ENCODE peak calls at places on chromosomes 1 and 21, in seven cellular contexts. B is A673; J is colonic mucosa; F is keratinocyte; D is CD4-positive, alpha-beta T cell; U is upper lobe of left lung; I is stomach. N is an unnamed sample.
A peak's percentile ranks its signal among the peaks of the same experiment; 100 is the strongest.

GRCh38 chr1:116881879-116882520 is 27.7 kb upstream of the PTGFRN start:
- DNase-seq in J (peak; percentile 38), I (peak; percentile 36), U (peak; percentile 39), F (no peak), B (peak; percentile 30), D (no peak), N (no peak)

GRCh38 chr1:203454986-203455471 is 20.6 kb upstream of the PRELP start:
- DNase-seq in F (no peak), J (no peak), U (no peak), D (no peak), B (no peak), I (no peak), N (no peak)

GRCh38 chr1:54228638-54229079 is 28.7 kb downstream of the MRPL37 start:
- DNase-seq in F (no peak), J (no peak), U (no peak), I (no peak), D (no peak), B (no peak), N (no peak)

GRCh38 chr1:229258031-229258850 is 12.7 kb upstream of the RAB4A start:
- DNase-seq in I (peak; percentile 71), F (no peak), B (peak; percentile 80), D (peak; percentile 58), U (peak; percentile 51), J (peak; percentile 78), N (no peak)

GRCh38 chr21:36908260-36908908 is 58.1 kb downstream of the HLCS start:
- DNase-seq in D (no peak), B (no peak), I (no peak), J (no peak), U (no peak), F (no peak), N (no peak)

GRCh38 chr1:217275617-217276398 is 355.1 kb downstream of the GPATCH2 start:
- DNase-seq in F (peak; percentile 15), B (peak; percentile 23), U (no peak), I (no peak), J (no peak), D (no peak), N (no peak)

GRCh38 chr1:28249013-28249870 is 10.1 kb upstream of the SESN2 start:
- DNase-seq in I (peak; percentile 80), F (no peak), U (peak; percentile 89), J (peak; percentile 55), B (peak; percentile 70), D (no peak), N (peak; percentile 61)

GRCh38 chr1:241641748-241642592 is 1.8 kb upstream of the CHML start:
- DNase-seq in D (no peak), I (no peak), J (no peak), F (no peak), U (no peak), B (no peak), N (no peak)

GRCh38 chr1:50967416-50968020 is 2.5 kb upstream of the CDKN2C start:
- DNase-seq in I (no peak), D (no peak), F (no peak), J (no peak), U (no peak), B (no peak), N (no peak)

GRCh38 chr1:213541641-213542040 is 446.1 kb upstream of the PROX1 start:
- DNase-seq in I (no peak), D (no peak), J (no peak), U (no peak), F (no peak), B (no peak), N (no peak)

GRCh38 chr1:21254335-21254951 is 35.8 kb downstream of the ECE1 start:
- DNase-seq in F (no peak), U (no peak), D (no peak), B (peak; percentile 51), I (no peak), J (peak; percentile 61), N (no peak)

GRCh38 chr1:23020731-23021130 is 1.5 kb downstream of the KDM1A start:
- DNase-seq in F (no peak), I (no peak), D (no peak), B (peak; percentile 31), J (no peak), U (no peak), N (no peak)

DNA sequence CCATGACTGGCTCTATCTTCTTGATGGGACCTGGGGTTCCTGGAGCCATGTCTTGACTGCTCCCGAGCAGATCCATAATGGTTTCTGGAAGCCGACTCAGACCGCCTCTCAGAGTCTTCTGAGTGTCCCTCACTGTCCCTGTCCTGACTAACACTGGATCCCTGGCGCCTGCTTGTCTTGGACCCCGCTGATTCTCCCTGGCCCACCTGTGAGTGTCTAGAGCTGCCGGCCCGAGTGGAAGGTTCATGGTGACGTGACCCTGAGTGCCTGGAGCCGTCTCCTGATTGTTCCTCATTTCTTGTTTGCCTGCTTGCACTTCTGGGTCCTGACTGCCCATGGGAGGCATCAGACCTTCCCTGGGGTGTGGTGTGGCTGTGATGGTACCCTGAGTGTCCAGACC is 15.1 kb downstream of the FLG start:
- DNase-seq in F (no peak), U (no peak), B (no peak), J (no peak), D (no peak), I (no peak), N (no peak)
- H3K9me3 ChIP-seq in F (peaks cover 6% of the 10 kb centered on the region), U (no peaks in the 10 kb centered on the region), B (no peaks in the 10 kb centered on the region), J (no peaks in the 10 kb centered on the region), D (no peaks in the 10 kb centered on the region), I (no peaks in the 10 kb centered on the region), N (peaks cover 18% of the 10 kb centered on the region)

GRCh38 chr1:201988593-201988992 is 6.1 kb downstream of the RNPEP start:
- DNase-seq in U (no peak), D (no peak), B (no peak), J (peak; percentile 14), F (no peak), I (no peak), N (no peak)
- H3K27ac ChIP-seq in U (no peak overlapping the region), D (no peak overlapping the region), B (no peak overlapping the region), J (no peak overlapping the region), F (no peak overlapping the region), I (no peak overlapping the region), N (peak overlapping the region; percentile 52)

GRCh38 chr1:59788825-59789224 is 25.9 kb upstream of the HOOK1 start:
- DNase-seq in U (no peak), J (no peak), I (no peak), B (no peak), F (no peak), D (no peak), N (no peak)
- H3K9me3 ChIP-seq in U (no peaks in the 10 kb centered on the region), J (no peaks in the 10 kb centered on the region), I (no peaks in the 10 kb centered on the region), B (peaks cover 19% of the 10 kb centered on the region), F (no peaks in the 10 kb centered on the region), D (peaks cover 6% of the 10 kb centered on the region), N (no peaks in the 10 kb centered on the region)

GRCh38 chr21:26064506-26064905 is 106.1 kb downstream of the APP start:
- DNase-seq in U (no peak), B (no peak), D (no peak), I (no peak), F (no peak), J (no peak), N (no peak)

GRCh38 chr21:26070822-26071425 is 99.6 kb downstream of the APP start:
- DNase-seq in F (no peak), B (peak; percentile 90), J (peak; percentile 40), D (peak; percentile 37), I (no peak), U (peak; percentile 40), N (no peak)

GRCh38 chr21:26067836-26068401 is 102.7 kb downstream of the APP start:
- DNase-seq in F (no peak), J (no peak), I (no peak), U (no peak), B (peak; percentile 81), D (no peak), N (no peak)

GRCh38 chr21:26070121-26070520 is 100.4 kb downstream of the APP start:
- DNase-seq in I (no peak), B (no peak), F (no peak), J (no peak), D (no peak), U (no peak), N (no peak)

DNA sequence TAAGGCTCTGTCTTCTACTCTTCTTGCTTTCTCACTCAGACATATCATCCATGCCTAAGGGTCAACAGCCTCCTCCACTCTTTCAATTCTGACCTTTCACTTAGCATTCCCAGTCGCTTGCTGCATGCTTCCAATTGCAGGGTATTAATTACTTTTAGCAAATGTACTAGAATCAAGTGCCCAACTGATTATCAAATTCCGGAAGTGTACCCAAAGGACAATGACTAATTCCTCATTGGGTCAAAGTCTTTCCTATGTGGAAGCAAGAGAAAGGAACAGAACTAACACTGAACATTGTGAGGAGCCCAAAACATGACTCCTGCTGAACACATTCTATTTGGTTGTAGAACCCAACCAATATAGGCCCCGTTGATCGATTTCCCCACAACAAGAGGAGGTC is 101.8 kb downstream of the APP start:
- DNase-seq in U (no peak), F (no peak), J (no peak), I (no peak), B (no peak), D (no peak), N (no peak)
- H3K27ac ChIP-seq in U (no peak overlapping the region), F (no peak overlapping the region), J (no peak overlapping the region), I (no peak overlapping the region), B (no peak overlapping the region), D (no peak overlapping the region), N (no peak overlapping the region)

GRCh38 chr21:28110074-28110473 is 882.6 kb downstream of the LTN1 start:
- DNase-seq in J (no peak), U (no peak), D (no peak), B (no peak), I (no peak), F (no peak), N (no peak)
- H3K9me3 ChIP-seq in J (no peaks in the 10 kb centered on the region), U (no peaks in the 10 kb centered on the region), D (no peaks in the 10 kb centered on the region), B (no peaks in the 10 kb centered on the region), I (no peaks in the 10 kb centered on the region), F (no peaks in the 10 kb centered on the region), N (no peaks in the 10 kb centered on the region)

GRCh38 chr1:26274801-26275425 is 5.0 kb upstream of the SH3BGRL3 start:
- DNase-seq in F (no peak), I (no peak), J (no peak), D (no peak), B (no peak), U (peak; percentile 62), N (no peak)
- H3K27ac ChIP-seq in F (peak overlapping the region; percentile 95), I (peak overlapping the region; percentile 100), J (peak overlapping the region; percentile 95), D (no peak overlapping the region), B (peak overlapping the region; percentile 75), U (peak overlapping the region; percentile 99), N (peak overlapping the region; percentile 97)

GRCh38 chr21:23307065-23307464 is 2300.2 kb downstream of the MRPL39 start:
- DNase-seq in D (no peak), F (no peak), I (no peak), J (no peak), B (no peak), U (no peak), N (no peak)
- H3K9me3 ChIP-seq in D (no peaks in the 10 kb centered on the region), F (no peaks in the 10 kb centered on the region), I (no peaks in the 10 kb centered on the region), J (no peaks in the 10 kb centered on the region), B (peaks cover 8% of the 10 kb centered on the region), U (no peaks in the 10 kb centered on the region), N (no peaks in the 10 kb centered on the region)